ENCODE peak calls at places on chromosomes 5 and 9, in nine cellular contexts. M is left kidney, I is HS-5, H is fibroblast of the aortic adventitia, K is A549, T is anterior cingulate cortex, O is Peyer's patch, B is NB4, C is right lobe of liver. Y is an unnamed sample.

GRCh38 chr5:99866740-99867139 is 668.4 kb upstream of the FAM174A start:
- DNase-seq in M (no peak), I (no peak), H (no peak), K (no peak), T (no peak), O (no peak), B (no peak), C (no peak), Y (no peak)

GRCh38 chr9:2216591-2216990 is 201.4 kb downstream of the SMARCA2 start:
- DNase-seq in M (no peak), I (no peak), H (no peak), K (no peak), T (no peak), O (no peak), B (no peak), C (no peak), Y (no peak)

GRCh38 chr5:172816887-172817418 is 17.1 kb upstream of the ERGIC1 start:
- DNase-seq in M (no peak), I (no peak), H (no peak), K (peak), T (no peak), O (no peak), B (no peak), C (no peak), Y (no peak)

GRCh38 chr5:72512179-72512860 is 5.1 kb upstream of the ZNF366 start:
- DNase-seq in M (no peak), I (no peak), H (no peak), K (no peak), T (no peak), O (no peak), B (no peak), C (no peak), Y (no peak)

GRCh38 chr5:11497651-11498050 is 406.6 kb downstream of the CTNND2 start:
- DNase-seq in M (no peak), I (peak), H (no peak), K (no peak), T (no peak), O (no peak), B (no peak), C (no peak), Y (no peak)

GRCh38 chr5:137754961-137755762 is 999 bp upstream of the HNRNPA0 start:
- DNase-seq in M (no peak), I (no peak), H (no peak), K (no peak), T (no peak), O (no peak), B (no peak), C (no peak), Y (no peak)

GRCh38 chr5:57749396-57749795 is 266.8 kb upstream of the ACTBL2 start:
- DNase-seq in M (no peak), I (no peak), H (peak), K (no peak), T (no peak), O (no peak), B (no peak), C (no peak), Y (no peak)

GRCh38 chr5:181145133-181145532 is 2.3 kb upstream of the OR2V2 start:
- DNase-seq in M (no peak), I (no peak), H (no peak), K (no peak), T (no peak), O (no peak), B (no peak), C (no peak), Y (no peak)

GRCh38 chr9:132795511-132796303 is 82.4 kb downstream of the AK8 start:
- DNase-seq in M (no peak), I (no peak), H (no peak), K (no peak), T (no peak), O (no peak), B (no peak), C (peak), Y (no peak)

GRCh38 chr5:80194470-80194869 is 61.4 kb downstream of the SERINC5 start:
- DNase-seq in M (no peak), I (no peak), H (no peak), K (no peak), T (no peak), O (no peak), B (no peak), C (no peak), Y (no peak)

GRCh38 chr9:135993840-135994776 is 32.9 kb upstream of the UBAC1 start:
- DNase-seq in M (no peak), I (no peak), H (no peak), K (no peak), T (no peak), O (no peak), B (no peak), C (peak), Y (no peak)

GRCh38 chr9:32398207-32398606 is 13.8 kb downstream of the ACO1 start:
- DNase-seq in M (no peak), I (no peak), H (no peak), K (no peak), T (no peak), O (no peak), B (no peak), C (no peak), Y (no peak)

GRCh38 chr5:72378636-72379289 is 58.6 kb downstream of the PTCD2 start:
- DNase-seq in M (peak), I (peak), H (peak), K (peak), T (no peak), O (no peak), B (no peak), C (no peak), Y (no peak)

GRCh38 chr9:73146113-73146815 is 5.4 kb upstream of the ANXA1 start:
- DNase-seq in M (no peak), I (no peak), H (no peak), K (no peak), T (no peak), O (no peak), B (no peak), C (no peak), Y (no peak)

GRCh38 chr5:132060501-132061161 is at the start of gene IL3:
- DNase-seq in M (no peak), I (no peak), H (no peak), K (no peak), T (no peak), O (peak), B (no peak), C (peak), Y (no peak)

GRCh38 chr5:134162592-134162991 is 14.2 kb downstream of the SKP1 start:
- DNase-seq in M (no peak), I (no peak), H (no peak), K (no peak), T (no peak), O (no peak), B (no peak), C (no peak), Y (no peak)

GRCh38 chr9:131727795-131728545 is 11.9 kb downstream of the RAPGEF1 start:
- DNase-seq in M (no peak), I (no peak), H (no peak), K (no peak), T (no peak), O (no peak), B (peak), C (no peak), Y (no peak)